ENCODE peak calls at places on chromosomes 16 and 17, in four cellular contexts. H is stimulated activated CD4-positive, alpha-beta T cell treated with anti-CD3 and anti-CD28 coated beads, TNF-alpha, amount 100 ng/mL, for 24 hours; F is AG04449; G is M059J. I is an unnamed sample.

GRCh38 chr16:482468-483185 is 44.9 kb upstream of the CAPN15 start:
- DNase-seq in H (no peak), F (no peak), G (no peak), I (no peak)

GRCh38 chr17:3923466-3924190 is 7.4 kb upstream of the P2RX1 start:
- DNase-seq in H (no peak), F (no peak), G (no peak), I (no peak)

GRCh38 chr17:76772842-76773521 is 35.1 kb downstream of the MFSD11 start:
- DNase-seq in H (no peak), F (peak; percentile 58), G (peak; percentile 90), I (no peak)

GRCh38 chr17:2042355-2042929 is 620 bp downstream of the OVCA2 start:
- DNase-seq in H (no peak), F (no peak), G (peak; percentile 35), I (no peak)

GRCh38 chr17:76528528-76529223 is 8.8 kb downstream of the CYGB start:
- DNase-seq in H (no peak), F (no peak), G (no peak), I (no peak)

GRCh38 chr17:42407289-42407836 is 15.7 kb downstream of the CAVIN1 start:
- DNase-seq in H (peak; percentile 21), F (no peak), G (peak; percentile 73), I (no peak)

GRCh38 chr17:61221181-61221580 is 178.5 kb upstream of the TBX2 start:
- DNase-seq in H (no peak), F (no peak), G (no peak), I (no peak)

GRCh38 chr16:70478169-70478568 is 23.8 kb downstream of the FCSK start:
- DNase-seq in H (no peak), F (no peak), G (no peak), I (no peak)

GRCh38 chr16:14003119-14003570 is 68.0 kb upstream of the MRTFB start:
- DNase-seq in H (no peak), F (no peak), G (peak; percentile 80), I (no peak)

GRCh38 chr17:17107891-17108680 is 65.8 kb downstream of the MPRIP start:
- DNase-seq in H (no peak), F (no peak), G (peak; percentile 73), I (no peak)

GRCh38 chr17:50884354-50885311 is 18.5 kb upstream of the TOB1 start:
- DNase-seq in H (no peak), F (no peak), G (no peak), I (no peak)

GRCh38 chr16:80518436-80518835 is 22.4 kb upstream of the DYNLRB2 start:
- DNase-seq in H (no peak), F (no peak), G (peak; percentile 27), I (peak; percentile 34)

GRCh38 chr16:8863594-8864424 is 5.0 kb downstream of the CARHSP1 start:
- DNase-seq in H (no peak), F (no peak), G (peak; percentile 56), I (no peak)

GRCh38 chr16:54080524-54081008 is 206.0 kb downstream of the IRX3 start:
- DNase-seq in H (no peak), F (peak; percentile 95), G (peak; percentile 99), I (no peak)

GRCh38 chr16:74449470-74449869 is 28.2 kb upstream of the CLEC18B start:
- DNase-seq in H (no peak), F (peak; percentile 19), G (peak; percentile 85), I (no peak)

GRCh38 chr16:89202422-89203215 is 2.3 kb upstream of the SLC22A31 start:
- DNase-seq in H (no peak), F (no peak), G (no peak), I (no peak)

GRCh38 chr17:43669971-43670644 is 8.4 kb upstream of the MEOX1 start:
- DNase-seq in H (no peak), F (no peak), G (peak; percentile 65), I (no peak)

GRCh38 chr17:3963214-3964201 is 729 bp downstream of the ATP2A3 start:
- DNase-seq in H (peak; percentile 24), F (no peak), G (no peak), I (no peak)

GRCh38 chr17:60080545-60080944 is 1.8 kb upstream of the HEATR6 start:
- DNase-seq in H (no peak), F (no peak), G (peak; percentile 62), I (no peak)

I was measured in GM12864.